ENCODE peak calls at places on chromosomes 4 and X, in eight cellular contexts. K is NCI-H2107; Y is NCI-H1694; Q is epithelial cell of prostate; O is activated CD4-positive, alpha-beta T cell treated with anti-CD3 and anti-CD28 coated beads for 36 hours; U is HepG2; B is fibroblast of gingiva; C is anterior cingulate cortex. F is an unnamed sample.

GRCh38 chr4:148954011-148954749 is 512.0 kb upstream of the NR3C2 start:
- DNase-seq in B (no peak), Y (no peak), U (no peak), K (no peak), Q (peak; percentile 60), O (no peak), C (no peak), F (no peak)

GRCh38 chr4:151267822-151268535 is 9.0 kb upstream of the PRSS48 start:
- DNase-seq in U (peak; percentile 66), C (no peak), K (no peak), O (no peak), Q (no peak), B (no peak), Y (no peak), F (no peak)

GRCh38 chrX:150482537-150483217 is 85.7 kb upstream of the MTM1 start:
- DNase-seq in Y (peak; percentile 0), O (peak; percentile 76), K (no peak), C (no peak), U (peak; percentile 9), B (peak; percentile 4), Q (peak; percentile 39), F (peak; percentile 72)

GRCh38 chr4:6408263-6408662 is 64.2 kb downstream of the PPP2R2C start:
- DNase-seq in K (no peak), B (no peak), Y (no peak), O (no peak), C (no peak), Q (no peak), U (no peak), F (no peak)

GRCh38 chr4:2284161-2284933 is 22.4 kb upstream of the MXD4 start:
- DNase-seq in O (no peak), B (no peak), Q (no peak), C (no peak), U (no peak), Y (no peak), K (no peak), F (no peak)

GRCh38 chrX:48487362-48487785 is 11.4 kb downstream of the FTSJ1 start:
- DNase-seq in Q (peak; percentile 99), K (no peak), B (peak; percentile 72), C (no peak), U (peak; percentile 30), Y (no peak), O (no peak), F (peak; percentile 77)

GRCh38 chrX:8692886-8693285 is 39.1 kb downstream of the ANOS1 start:
- DNase-seq in U (no peak), C (no peak), K (no peak), B (no peak), Y (no peak), Q (no peak), O (no peak), F (peak; percentile 53)

GRCh38 chrX:129678881-129679195 is 24.1 kb upstream of the APLN start:
- DNase-seq in B (no peak), U (no peak), K (no peak), C (no peak), Q (no peak), O (no peak), Y (no peak), F (no peak)

GRCh38 chr4:27148211-27148895 is 287.7 kb downstream of the STIM2 start:
- DNase-seq in Q (no peak), U (no peak), K (no peak), O (no peak), B (no peak), C (no peak), Y (no peak), F (no peak)

GRCh38 chr4:68904786-68905185 is 46.8 kb downstream of the UGT2A3 start:
- DNase-seq in O (no peak), B (no peak), Y (no peak), K (no peak), Q (no peak), C (no peak), U (peak; percentile 20), F (no peak)

GRCh38 chr4:128322986-128323385 is 35.4 kb upstream of the PGRMC2 start:
- DNase-seq in K (no peak), Y (no peak), U (peak; percentile 53), C (no peak), Q (peak; percentile 81), B (peak; percentile 9), O (no peak), F (peak; percentile 73)

GRCh38 chr4:152138451-152138850 is 377.6 kb upstream of the GATB start:
- DNase-seq in O (peak; percentile 41), K (no peak), U (no peak), B (no peak), Q (no peak), Y (no peak), C (no peak), F (no peak)

GRCh38 chr4:77433102-77433733 is 172.4 kb upstream of the CXCL13 start:
- DNase-seq in U (peak; percentile 53), O (peak; percentile 13), B (peak; percentile 34), Y (no peak), C (no peak), K (peak; percentile 20), Q (no peak), F (peak; percentile 50)

GRCh38 chr4:71251266-71251665 is 87.6 kb upstream of the SLC4A4 start:
- DNase-seq in C (no peak), B (no peak), Y (no peak), Q (no peak), K (no peak), U (no peak), O (no peak), F (no peak)

GRCh38 chrX:13659057-13659456 is 6.1 kb downstream of the TCEANC start:
- DNase-seq in K (no peak), C (no peak), Y (no peak), O (no peak), U (peak; percentile 8), B (peak; percentile 76), Q (no peak), F (peak; percentile 52)

GRCh38 chr4:1232661-1233621 is 16.0 kb downstream of the CTBP1 start:
- DNase-seq in K (no peak), B (no peak), O (no peak), Q (no peak), Y (no peak), U (no peak), C (no peak), F (no peak)

GRCh38 chr4:132001542-132001941 is 1147.6 kb upstream of the PCDH10 start:
- DNase-seq in K (no peak), U (no peak), B (peak; percentile 26), Q (peak; percentile 55), C (no peak), Y (no peak), O (no peak), F (peak; percentile 19)

GRCh38 chr4:126172126-126172525 is 857.4 kb downstream of the FAT4 start:
- DNase-seq in Y (no peak), U (no peak), Q (no peak), O (no peak), B (no peak), K (no peak), C (no peak), F (no peak)

GRCh38 chr4:186345184-186345583 is 79.2 kb downstream of the F11 start:
- DNase-seq in U (no peak), C (no peak), K (no peak), Q (no peak), O (no peak), Y (no peak), B (no peak), F (no peak)

GRCh38 chr4:79598214-79598613 is 190.2 kb upstream of the GK2 start:
- DNase-seq in C (no peak), Y (no peak), Q (no peak), B (no peak), U (no peak), K (no peak), O (no peak), F (no peak)

GRCh38 chrX:107716816-107717700 is 58.5 kb downstream of the TSC22D3 start:
- DNase-seq in C (peak; percentile 30), Q (no peak), O (peak; percentile 88), U (no peak), Y (peak; percentile 61), K (peak; percentile 41), B (peak; percentile 91), F (peak; percentile 84)

GRCh38 chr4:1493540-1494287 is 87.5 kb upstream of the NKX1-1 start:
- DNase-seq in B (no peak), C (no peak), O (no peak), U (no peak), Y (no peak), K (no peak), Q (no peak), F (no peak)

GRCh38 chr4:79917246-79917645 is 155.8 kb downstream of the ANTXR2 start:
- DNase-seq in K (no peak), O (peak; percentile 67), U (peak; percentile 43), Y (no peak), Q (no peak), C (no peak), B (peak; percentile 56), F (peak; percentile 16)

GRCh38 chr4:76896731-76897521 is 1.0 kb downstream of the SOWAHB start:
- DNase-seq in B (no peak), O (peak; percentile 51), C (no peak), Y (no peak), U (no peak), Q (no peak), K (no peak), F (peak; percentile 14)

GRCh38 chr4:165493359-165493758 is 114.6 kb downstream of the CPE start:
- DNase-seq in K (no peak), Y (peak; percentile 44), U (peak; percentile 27), B (peak; percentile 59), Q (no peak), O (peak; percentile 84), C (no peak), F (peak; percentile 29)

GRCh38 chr4:85534120-85534519 is 59.2 kb downstream of the ARHGAP24 start:
- DNase-seq in B (no peak), O (no peak), U (no peak), Q (no peak), Y (no peak), C (no peak), K (no peak), F (no peak)

GRCh38 chr4:8274772-8275241 is 5.3 kb downstream of the HTRA3 start:
- DNase-seq in B (peak; percentile 98), K (no peak), O (no peak), Y (peak; percentile 81), U (no peak), Q (no peak), C (peak; percentile 23), F (peak; percentile 98)

GRCh38 chr4:138828926-138829325 is 186.7 kb upstream of the NOCT start:
- DNase-seq in Y (no peak), K (no peak), O (no peak), C (no peak), U (no peak), Q (no peak), B (no peak), F (no peak)

GRCh38 chrX:14354541-14354940 is 174.8 kb upstream of the GLRA2 start:
- DNase-seq in Y (no peak), Q (no peak), U (no peak), O (no peak), C (no peak), K (no peak), B (peak; percentile 25), F (peak; percentile 56)

GRCh38 chr4:165625281-165625680 is 246.5 kb downstream of the CPE start:
- DNase-seq in Q (no peak), U (no peak), Y (no peak), C (no peak), O (no peak), K (no peak), B (no peak), F (no peak)

F was measured in foreskin fibroblast.